ENCODE peak calls at places on chromosomes 6 and 20, in eight cellular contexts. Q is psoas muscle; C is omental fat pad; K is T-cell; A is activated CD8-positive, alpha-beta T cell treated with anti-CD3 and anti-CD28 coated beads, Interleukin-2, amount 10 ng/mL, durations not matched to agents 7 days and 5 days; B is naive thymus-derived CD4-positive, alpha-beta T cell; X is left lung; Y is T-helper 17 cell. D is an unnamed sample.

GRCh38 chr20:14925286-14925685 is 587.9 kb upstream of the FLRT3 start:
- ATAC-seq in Q (no peak), C (peak), K (no peak), A (no peak), B (no peak), X (no peak), Y (no peak), D (no peak)

GRCh38 chr20:36744243-36744642 is 1.6 kb downstream of the NDRG3 start:
- ATAC-seq in Q (no peak), C (no peak), K (no peak), A (no peak), B (no peak), X (no peak), Y (no peak), D (no peak)

GRCh38 chr6:111912904-111913303 is 39.7 kb upstream of the FYN start:
- ATAC-seq in Q (no peak), C (no peak), K (no peak), A (no peak), B (no peak), X (no peak), Y (no peak), D (no peak)

GRCh38 chr6:42970859-42971612 is 7.9 kb downstream of the PEX6 start:
- ATAC-seq in Q (peak), C (peak), K (no peak), A (no peak), B (no peak), X (no peak), Y (no peak), D (no peak)

GRCh38 chr6:25698631-25699030 is 46.6 kb downstream of the SCGN start:
- ATAC-seq in Q (no peak), C (no peak), K (no peak), A (no peak), B (no peak), X (no peak), Y (no peak), D (no peak)

GRCh38 chr6:72968704-72969103 is 256.6 kb downstream of the KHDC1L start:
- ATAC-seq in Q (peak), C (no peak), K (no peak), A (no peak), B (no peak), X (peak), Y (no peak), D (no peak)

GRCh38 chr6:112429226-112429625 is 82.1 kb downstream of the RFPL4B start:
- ATAC-seq in Q (no peak), C (no peak), K (no peak), A (no peak), B (no peak), X (no peak), Y (no peak), D (no peak)

GRCh38 chr6:121305957-121306607 is 28.2 kb downstream of the TBC1D32 start:
- ATAC-seq in Q (no peak), C (no peak), K (no peak), A (no peak), B (peak), X (peak), Y (peak), D (no peak)

GRCh38 chr6:56766139-56766805 is 123.6 kb upstream of the DST start:
- ATAC-seq in Q (no peak), C (no peak), K (no peak), A (no peak), B (no peak), X (no peak), Y (no peak), D (no peak)

GRCh38 chr6:106046116-106046853 is 39.9 kb upstream of the PRDM1 start:
- ATAC-seq in Q (no peak), C (no peak), K (no peak), A (no peak), B (no peak), X (no peak), Y (no peak), D (no peak)

GRCh38 chr6:109299695-109300564 is 82.3 kb downstream of the CD164 start:
- ATAC-seq in Q (peak), C (no peak), K (no peak), A (no peak), B (peak), X (peak), Y (no peak), D (no peak)

GRCh38 chr6:148457137-148457842 is 114.7 kb downstream of the SASH1 start:
- ATAC-seq in Q (no peak), C (no peak), K (no peak), A (no peak), B (no peak), X (no peak), Y (no peak), D (no peak)

GRCh38 chr20:56187791-56188190 is 60.7 kb upstream of the MC3R start:
- ATAC-seq in Q (no peak), C (no peak), K (no peak), A (no peak), B (no peak), X (no peak), Y (no peak), D (no peak)

GRCh38 chr20:1830240-1830639 is 65.0 kb upstream of the SIRPA start:
- ATAC-seq in Q (peak), C (no peak), K (no peak), A (no peak), B (no peak), X (peak), Y (no peak), D (no peak)

GRCh38 chr20:7993703-7994102 is 25.9 kb downstream of the TMX4 start:
- ATAC-seq in Q (no peak), C (no peak), K (no peak), A (no peak), B (no peak), X (no peak), Y (no peak), D (no peak)

GRCh38 chr20:62760536-62761057 is 35.7 kb upstream of the MRGBP start:
- ATAC-seq in Q (peak), C (no peak), K (no peak), A (no peak), B (no peak), X (no peak), Y (no peak), D (no peak)

GRCh38 chr20:571754-572331 is 28.3 kb upstream of the CSNK2A1 start:
- ATAC-seq in Q (peak), C (no peak), K (no peak), A (no peak), B (no peak), X (peak), Y (no peak), D (no peak)

GRCh38 chr20:50405235-50405914 is 104.8 kb upstream of the PTPN1 start:
- ATAC-seq in Q (no peak), C (no peak), K (no peak), A (no peak), B (no peak), X (no peak), Y (no peak), D (no peak)

GRCh38 chr20:57251344-57251743 is 15.1 kb downstream of the BMP7 start:
- ATAC-seq in Q (no peak), C (no peak), K (peak), A (peak), B (no peak), X (no peak), Y (no peak), D (no peak)

D was measured in stimulated activated memory B cell treated with anti-CD40 and anti-IgM and Interleukin-4, amounts not matched to agents 10 μg/mL and 1 μg/mL and 100 μg/mL, for 72 hours.